ENCODE peak calls at places on chromosome 20, in five cellular contexts. E is IMR-90, V is neuronal stem cell, C is H1, J is H9. N is an unnamed sample.

GRCh38 chr20:20895537-20895936 is 183.1 kb upstream of the RALGAPA2 start:
- DNase-seq in J (no peak), C (no peak), V (no peak), E (no peak), N (no peak)

GRCh38 chr20:7358670-7359069 is 581.6 kb downstream of the HAO1 start:
- DNase-seq in J (peak; percentile 35), E (no peak), V (no peak), C (no peak), N (no peak)

GRCh38 chr20:34522969-34523871 is 7.0 kb downstream of the DYNLRB1 start:
- DNase-seq in V (no peak), J (peak; percentile 84), C (no peak), E (peak; percentile 81), N (peak; percentile 57)

GRCh38 chr20:2032168-2032567 is 38.3 kb upstream of the PDYN start:
- DNase-seq in V (peak; percentile 20), J (no peak), C (no peak), E (no peak), N (no peak)

GRCh38 chr20:58099956-58100730 is 128.3 kb downstream of the ANKRD60 start:
- DNase-seq in C (no peak), V (no peak), E (no peak), J (no peak), N (no peak)

GRCh38 chr20:63483834-63484233 is 11.4 kb upstream of the KCNQ2 start:
- DNase-seq in C (no peak), J (peak; percentile 71), V (no peak), E (no peak), N (no peak)

GRCh38 chr20:3275966-3276365 is 37.0 kb upstream of the SLC4A11 start:
- DNase-seq in E (no peak), C (no peak), V (no peak), J (no peak), N (no peak)

GRCh38 chr20:34475979-34476736 is 40.1 kb upstream of the DYNLRB1 start:
- DNase-seq in J (peak; percentile 45), C (no peak), V (no peak), E (peak; percentile 21), N (peak; percentile 51)

GRCh38 chr20:19859444-19859843 is 101.4 kb downstream of the RIN2 start:
- DNase-seq in V (no peak), E (no peak), J (no peak), C (no peak), N (no peak)

GRCh38 chr20:63587781-63588591 is 13.9 kb upstream of the HELZ2 start:
- DNase-seq in J (no peak), C (no peak), V (no peak), E (no peak), N (no peak)

GRCh38 chr20:3128585-3128984 is 31.1 kb downstream of the FASTKD5 start:
- DNase-seq in V (no peak), J (no peak), C (no peak), E (no peak), N (no peak)

GRCh38 chr20:22630698-22631097 is 46.3 kb upstream of the FOXA2 start:
- DNase-seq in J (no peak), C (no peak), V (no peak), E (no peak), N (no peak)

GRCh38 chr20:23005761-23006160 is 29.4 kb upstream of the SSTR4 start:
- DNase-seq in C (no peak), E (no peak), J (no peak), V (no peak), N (no peak)

GRCh38 chr20:34553366-34553867 is 5.1 kb upstream of the MAP1LC3A start:
- DNase-seq in V (no peak), J (no peak), E (no peak), C (no peak), N (no peak)

DNA sequence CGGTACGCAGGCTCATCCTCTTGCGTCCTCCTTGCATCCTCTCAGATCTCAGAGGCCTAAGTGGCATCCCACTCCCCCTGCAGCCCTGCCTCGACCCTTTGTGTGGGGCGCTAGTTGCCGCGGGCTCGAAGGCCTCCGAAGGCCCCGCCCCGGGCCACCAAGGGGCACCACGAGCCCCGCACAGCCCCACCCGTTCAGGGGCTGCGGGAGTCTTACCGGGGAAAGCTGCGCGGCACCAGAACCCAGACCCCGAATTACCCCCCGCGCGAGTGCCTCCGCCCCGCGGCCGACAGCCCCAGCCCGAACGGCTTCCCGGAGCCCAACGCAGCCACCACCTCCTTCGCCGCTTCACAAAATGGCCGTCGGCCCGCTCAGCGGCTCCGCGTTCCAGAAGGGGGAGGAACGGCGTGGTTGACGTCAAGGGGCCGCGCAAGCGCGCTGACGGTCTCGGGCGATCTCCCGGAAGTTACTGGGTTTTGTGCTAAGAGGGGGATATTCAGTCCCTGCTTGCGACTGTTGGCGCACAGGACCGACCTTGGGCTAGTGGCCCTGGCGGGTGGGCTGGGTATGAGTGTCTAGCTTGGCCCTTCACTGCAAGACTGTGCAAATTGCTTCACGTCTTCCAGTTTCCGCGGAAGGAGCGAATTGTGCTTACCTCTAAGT is at the start of the genes CPNE1 and RBM12:
- DNase-seq in J (peak; percentile 95), E (peak; percentile 91), C (peak; percentile 84), V (peak; percentile 91), N (peak; percentile 96)
- H3K14ac ChIP-seq in J (peak within 1 kb of the TSS; percentile 98), E (peak within 1 kb of the TSS; percentile 98), C (no peak within 1 kb of the TSS), V (peak within 1 kb of the TSS; percentile 10), N (peak within 1 kb of the TSS; percentile 99)

GRCh38 chr20:4919047-4919704 is 82.1 kb downstream of the SLC23A2 start:
- DNase-seq in E (no peak), C (no peak), J (no peak), V (no peak), N (no peak)
- H3K14ac ChIP-seq in E (no peak overlapping the region), C (no peak overlapping the region), J (no peak overlapping the region), V (peak overlapping the region; percentile 47), N (no peak overlapping the region)

GRCh38 chr20:52130406-52130805 is 61.2 kb downstream of the ZFP64 start:
- DNase-seq in C (no peak), V (no peak), J (no peak), E (peak; percentile 4), N (no peak)

GRCh38 chr20:52127309-52127708 is 64.3 kb downstream of the ZFP64 start:
- DNase-seq in E (no peak), V (no peak), C (no peak), J (no peak), N (no peak)

GRCh38 chr20:52129611-52130010 is 62.0 kb downstream of the ZFP64 start:
- DNase-seq in E (peak; percentile 39), V (no peak), J (no peak), C (no peak), N (no peak)

GRCh38 chr20:52124821-52125220 is 66.8 kb downstream of the ZFP64 start:
- DNase-seq in C (no peak), V (no peak), J (no peak), E (no peak), N (no peak)
- H3K14ac ChIP-seq in C (no peak overlapping the region), V (no peak overlapping the region), J (no peak overlapping the region), E (no peak overlapping the region), N (no peak overlapping the region)

DNA sequence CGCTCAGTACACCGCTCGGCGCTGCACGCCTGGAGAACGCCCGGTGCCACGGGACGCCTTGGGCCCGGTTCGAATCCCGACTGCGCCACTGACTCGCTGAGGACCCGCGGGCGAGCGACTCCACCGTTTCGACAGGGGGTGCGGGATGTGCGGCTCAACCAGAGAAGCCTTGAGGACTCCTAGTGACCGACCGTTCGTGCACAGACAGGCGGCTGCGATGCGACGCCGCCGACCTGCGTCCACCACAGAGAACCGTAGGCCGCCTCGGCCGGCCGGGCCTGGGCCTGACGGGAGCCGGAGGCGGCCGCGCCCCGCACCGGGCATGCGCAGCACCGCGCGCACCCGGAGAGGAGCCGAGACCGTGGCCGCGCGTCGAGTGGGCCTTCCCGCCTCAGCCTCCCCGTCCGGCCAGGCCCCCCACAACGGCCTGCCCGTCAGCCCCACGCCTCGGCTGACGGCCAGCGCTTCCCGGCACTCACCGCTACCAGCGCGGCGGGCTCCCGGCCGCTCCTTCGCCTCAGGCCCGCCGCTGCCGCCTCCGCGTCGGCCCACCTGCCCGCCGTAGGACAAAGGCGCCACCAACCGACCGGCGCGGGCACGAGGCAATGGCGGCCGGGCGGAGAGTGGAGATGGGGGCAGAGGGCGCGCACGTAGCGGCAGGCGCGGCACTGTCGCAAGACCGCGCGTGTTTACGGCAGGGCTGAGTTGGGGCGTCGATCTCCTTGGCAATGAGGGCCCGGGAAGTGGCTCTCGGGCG is at the start of gene NCOA5:
- DNase-seq in C (peak; percentile 80), J (peak; percentile 97), E (peak; percentile 95), V (peak; percentile 92), N (peak; percentile 96)
- H3K14ac ChIP-seq in C (no peak within 1 kb of the TSS), J (peak within 1 kb of the TSS; percentile 94), E (peak within 1 kb of the TSS; percentile 99), V (peak within 1 kb of the TSS; percentile 39), N (peak within 1 kb of the TSS; percentile 69)

DNA sequence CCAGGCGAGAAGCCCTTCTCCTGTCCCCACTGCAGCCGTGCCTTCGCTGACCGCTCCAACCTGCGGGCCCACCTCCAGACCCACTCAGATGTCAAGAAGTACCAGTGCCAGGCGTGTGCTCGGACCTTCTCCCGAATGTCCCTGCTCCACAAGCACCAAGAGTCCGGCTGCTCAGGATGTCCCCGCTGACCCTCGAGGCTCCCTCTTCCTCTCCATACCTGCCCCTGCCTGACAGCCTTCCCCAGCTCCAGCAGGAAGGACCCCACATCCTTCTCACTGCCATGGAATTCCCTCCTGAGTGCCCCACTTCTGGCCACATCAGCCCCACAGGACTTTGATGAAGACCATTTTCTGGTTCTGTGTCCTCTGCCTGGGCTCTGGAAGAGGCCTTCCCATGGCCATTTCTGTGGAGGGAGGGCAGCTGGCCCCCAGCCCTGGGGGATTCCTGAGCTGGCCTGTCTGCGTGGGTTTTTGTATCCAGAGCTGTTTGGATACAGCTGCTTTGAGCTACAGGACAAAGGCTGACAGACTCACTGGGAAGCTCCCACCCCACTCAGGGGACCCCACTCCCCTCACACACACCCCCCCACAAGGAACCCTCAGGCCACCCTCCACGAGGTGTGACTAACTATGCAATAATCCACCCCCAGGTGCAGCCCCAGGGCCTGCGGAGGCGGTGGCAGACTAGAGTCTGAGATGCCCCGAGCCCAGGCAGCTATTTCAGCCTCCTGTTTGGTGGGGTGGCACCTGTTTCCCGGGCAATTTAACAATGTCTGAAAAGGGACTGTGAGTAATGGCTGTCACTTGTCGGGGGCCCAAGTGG is 5.3 kb downstream of the SNAI1 start:
- DNase-seq in C (no peak), V (no peak), E (peak; percentile 50), J (no peak), N (peak; percentile 49)
- H3K14ac ChIP-seq in C (no peak overlapping the region), V (no peak overlapping the region), E (peak overlapping the region; percentile 77), J (no peak overlapping the region), N (peak overlapping the region; percentile 38)

N was measured in trophoblast cell.